ENCODE peak calls at places on chromosomes 13 and 19, in four cellular contexts. L is IMR-90, G is mesendoderm, K is H1. D is an unnamed sample.

GRCh38 chr13:20402881-20403280 is 122.8 kb downstream of the CRYL1 start:
- DNase-seq in L (no peak), G (no peak), K (no peak), D (no peak)

GRCh38 chr19:18173572-18174294 is at the start of gene IFI30:
- DNase-seq in L (no peak), G (peak), K (peak), D (peak)

GRCh38 chr13:54640719-54641118 is 1612.1 kb downstream of the OLFM4 start:
- DNase-seq in L (no peak), G (no peak), K (no peak), D (no peak)

GRCh38 chr13:52743988-52744387 is 4.4 kb upstream of the CNMD start:
- DNase-seq in L (no peak), G (no peak), K (no peak), D (no peak)

GRCh38 chr19:4578552-4579248 is 19.2 kb upstream of the SEMA6B start:
- DNase-seq in L (no peak), G (no peak), K (no peak), D (no peak)

GRCh38 chr13:65638572-65639168 is 1591.5 kb downstream of the PCDH9 start:
- DNase-seq in L (peak), G (peak), K (no peak), D (no peak)

GRCh38 chr13:34617684-34618083 is 324.4 kb upstream of the NBEA start:
- DNase-seq in L (no peak), G (peak), K (no peak), D (no peak)

GRCh38 chr19:38685666-38686529 is 38.4 kb downstream of the ACTN4 start:
- DNase-seq in L (peak), G (peak), K (peak), D (peak)

GRCh38 chr13:73387318-73387717 is 328.5 kb downstream of the KLF5 start:
- DNase-seq in L (no peak), G (no peak), K (no peak), D (no peak)

GRCh38 chr13:108777421-108778420 is 148.3 kb downstream of the MYO16 start:
- DNase-seq in L (peak), G (peak), K (no peak), D (peak)

GRCh38 chr13:32629313-32629712 is 43.1 kb downstream of the PDS5B start:
- DNase-seq in L (peak), G (no peak), K (no peak), D (no peak)

GRCh38 chr19:34844254-34844653 is 71.2 kb upstream of the ZNF599 start:
- DNase-seq in L (no peak), G (no peak), K (no peak), D (no peak)
- H3K56ac ChIP-seq in L (no peak), G (no peak), K (no peak), D (no peak)

DNA sequence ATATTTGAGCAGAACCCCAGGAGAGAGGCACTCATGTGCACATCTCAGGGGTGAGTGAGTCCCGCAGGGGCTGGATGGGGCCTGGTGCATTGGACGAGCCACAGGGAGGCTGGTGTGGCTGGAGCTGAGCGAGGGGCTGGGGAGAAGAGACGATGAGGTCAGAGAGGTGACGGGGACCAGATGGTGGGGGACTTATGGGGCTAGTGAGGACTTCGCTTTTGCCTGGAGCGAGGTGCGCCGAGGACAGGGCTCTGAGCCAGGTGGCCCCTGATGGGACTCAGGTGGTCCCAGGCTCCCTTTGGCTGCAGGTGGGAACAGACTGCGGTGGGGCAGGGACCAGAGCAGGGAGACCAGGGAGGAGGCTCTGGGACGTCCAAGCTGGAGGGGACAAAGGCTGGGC is 6.9 kb upstream of the FXYD3 start:
- DNase-seq in L (no peak), G (no peak), K (no peak), D (no peak)
- H3K23ac ChIP-seq in L (no peak), G (no peak), K (no peak), D (no peak)

GRCh38 chr19:40609561-40610395 is 8.6 kb downstream of the LTBP4 start:
- DNase-seq in L (no peak), G (peak), K (peak), D (peak)

GRCh38 chr19:40611096-40611495 is 9.9 kb downstream of the LTBP4 start:
- DNase-seq in L (no peak), G (no peak), K (no peak), D (peak)

GRCh38 chr19:40608957-40609356 is 7.8 kb downstream of the LTBP4 start:
- DNase-seq in L (no peak), G (no peak), K (no peak), D (no peak)

GRCh38 chr19:40611900-40612698 is 10.9 kb downstream of the LTBP4 start:
- DNase-seq in L (no peak), G (no peak), K (no peak), D (no peak)

DNA sequence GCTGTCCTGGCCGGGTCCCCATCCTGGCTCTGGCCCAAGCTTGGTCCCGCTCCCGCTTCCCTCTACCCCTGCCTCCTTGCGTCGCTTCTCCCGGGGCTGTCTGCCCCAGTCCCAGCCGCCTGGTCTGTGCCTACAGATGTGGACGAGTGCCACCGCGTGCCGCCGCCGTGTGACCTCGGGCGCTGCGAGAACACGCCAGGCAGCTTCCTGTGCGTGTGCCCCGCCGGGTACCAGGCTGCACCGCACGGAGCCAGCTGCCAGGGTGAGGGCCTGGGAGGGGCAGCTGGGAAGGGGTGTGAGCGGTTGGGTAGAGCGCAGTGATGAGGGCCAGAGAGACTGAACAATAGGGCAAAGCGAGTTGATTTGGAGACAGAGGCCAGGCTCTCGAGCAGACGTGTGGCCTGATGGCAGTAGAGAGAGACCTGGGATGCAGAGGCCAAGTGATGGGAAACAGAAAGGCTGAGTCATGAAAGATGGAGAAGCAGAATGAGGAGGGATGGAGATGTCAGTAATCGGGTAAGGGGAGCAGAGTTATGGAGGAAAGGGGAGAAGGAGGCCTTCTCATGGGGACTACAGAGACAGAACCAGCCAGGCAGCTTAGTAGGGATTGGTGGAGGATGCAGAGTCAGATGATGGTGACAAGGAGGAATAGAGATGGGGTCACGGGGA is 9.4 kb downstream of the LTBP4 start:
- DNase-seq in L (no peak), G (no peak), K (no peak), D (peak)
- H3K56ac ChIP-seq in L (no peak), G (peak), K (peak), D (no peak)

GRCh38 chr19:1227313-1227626 is 10.5 kb downstream of the CBARP start:
- DNase-seq in L (no peak), G (no peak), K (peak), D (no peak)
- H3K23ac ChIP-seq in L (no peak), G (no peak), K (no peak), D (no peak)

GRCh38 chr19:45523642-45524256 is 16.5 kb downstream of the VASP start:
- DNase-seq in L (peak), G (peak), K (peak), D (peak)
- H3K56ac ChIP-seq in L (no peak), G (no peak), K (no peak), D (no peak)

GRCh38 chr19:44092108-44092507 is 2.1 kb upstream of the ZNF224 start:
- DNase-seq in L (no peak), G (no peak), K (no peak), D (no peak)
- H3K23ac ChIP-seq in L (no peak), G (no peak), K (no peak), D (no peak)

DNA sequence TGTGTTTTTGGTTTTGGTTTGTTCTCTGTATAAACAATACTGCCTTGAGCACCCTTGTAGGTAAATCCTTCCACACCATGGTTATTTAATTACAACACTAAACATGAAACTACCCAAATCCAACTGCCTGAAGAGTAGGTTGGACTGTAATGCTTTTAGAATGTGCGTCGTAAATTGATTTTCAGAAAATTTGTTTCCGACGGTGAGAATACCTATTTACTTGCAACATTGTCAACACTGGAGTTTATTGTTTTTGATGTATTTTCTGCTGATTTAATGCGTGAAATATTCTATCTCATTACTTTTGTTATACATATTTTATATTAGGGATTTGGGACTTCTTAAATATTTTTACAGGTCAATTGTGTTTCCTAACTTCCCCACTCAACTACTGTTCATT is 48.2 kb downstream of the ADGRE1 start:
- DNase-seq in L (no peak), G (no peak), K (no peak), D (no peak)
- H3K56ac ChIP-seq in L (no peak), G (no peak), K (no peak), D (no peak)

GRCh38 chr19:28556371-28556770 is 656.6 kb downstream of the UQCRFS1 start:
- DNase-seq in L (no peak), G (no peak), K (peak), D (peak)
- H3K23ac ChIP-seq in L (no peak), G (no peak), K (no peak), D (no peak)

GRCh38 chr13:35840991-35841604 is 290.1 kb downstream of the DCLK1 start:
- DNase-seq in L (no peak), G (peak), K (no peak), D (no peak)
- H3K56ac ChIP-seq in L (no peak), G (no peak), K (no peak), D (no peak)

D was measured in H9.